ENCODE peak calls at places on chromosomes 6 and 20, in four cellular contexts. C is AML-193, H is NCI-H345, O is amniotic stem cell. G is an unnamed sample.
A peak's percentile ranks its signal among the peaks of the same experiment; 100 is the strongest.

GRCh38 chr6:38522322-38522721 is 117.4 kb downstream of the BTBD9 start:
- DNase-seq in C (no peak), H (no peak), O (no peak), G (no peak)

GRCh38 chr20:47319517-47320252 is 36.8 kb downstream of the ZMYND8 start:
- DNase-seq in C (no peak), H (peak; percentile 89), O (peak; percentile 24), G (no peak)

GRCh38 chr6:30893666-30894065 is 9.3 kb downstream of the DDR1 start:
- DNase-seq in C (no peak), H (no peak), O (no peak), G (no peak)

GRCh38 chr6:30493643-30494250 is 4.4 kb downstream of the HLA-E start:
- DNase-seq in C (no peak), H (no peak), O (no peak), G (no peak)

GRCh38 chr6:169619650-169620049 is 82.2 kb downstream of the WDR27 start:
- DNase-seq in C (no peak), H (peak; percentile 13), O (no peak), G (no peak)

GRCh38 chr20:41003143-41003932 is 25.3 kb upstream of the TOP1 start:
- DNase-seq in C (peak; percentile 83), H (peak; percentile 80), O (peak; percentile 86), G (peak; percentile 93)

GRCh38 chr6:19322691-19323470 is 514.3 kb upstream of the ID4 start:
- DNase-seq in C (no peak), H (no peak), O (no peak), G (peak; percentile 31)

GRCh38 chr6:42158011-42158410 is 15.2 kb upstream of the GUCA1A start:
- DNase-seq in C (no peak), H (no peak), O (peak; percentile 31), G (no peak)

GRCh38 chr6:21527731-21528130 is 65.8 kb upstream of the SOX4 start:
- DNase-seq in C (no peak), H (peak; percentile 22), O (no peak), G (no peak)

GRCh38 chr20:63714858-63715257 is 7.0 kb downstream of the ZGPAT start:
- DNase-seq in C (no peak), H (no peak), O (no peak), G (no peak)

GRCh38 chr20:44643596-44644383 is 7.7 kb downstream of the ADA start:
- DNase-seq in C (no peak), H (peak; percentile 19), O (no peak), G (peak; percentile 86)

GRCh38 chr6:116763871-116764270 is 1.6 kb downstream of the FAM162B start:
- DNase-seq in C (no peak), H (no peak), O (no peak), G (no peak)